ENCODE peak calls at places on chromosomes 6 and 20, in four cellular contexts. One of them, this sample, is unnamed.

GRCh38 chr20:37781626-37782025 is 87.8 kb downstream of the CTNNBL1 start:
- DNase-seq in neural progenitor cell: no peak
- DNase-seq in lower lobe of right lung: no peak
- DNase-seq in cardiac muscle cell: no peak
- DNase-seq in this sample: no peak

GRCh38 chr6:7569082-7569481 is 20.9 kb upstream of the SNRNP48 start:
- DNase-seq in neural progenitor cell: no peak
- DNase-seq in lower lobe of right lung: no peak
- DNase-seq in cardiac muscle cell: no peak
- DNase-seq in this sample: no peak

GRCh38 chr6:27687154-27688013 is 214.5 kb upstream of the ZNF184 start:
- DNase-seq in neural progenitor cell: peak; percentile 96
- DNase-seq in lower lobe of right lung: peak; percentile 79
- DNase-seq in cardiac muscle cell: peak; percentile 72
- DNase-seq in this sample: peak; percentile 77

GRCh38 chr6:5898563-5898962 is 108.2 kb downstream of the NRN1 start:
- DNase-seq in neural progenitor cell: no peak
- DNase-seq in lower lobe of right lung: no peak
- DNase-seq in cardiac muscle cell: no peak
- DNase-seq in this sample: no peak

GRCh38 chr6:158086706-158087518 is 81.2 kb downstream of the SERAC1 start:
- DNase-seq in neural progenitor cell: no peak
- DNase-seq in lower lobe of right lung: peak; percentile 63
- DNase-seq in cardiac muscle cell: no peak
- DNase-seq in this sample: peak; percentile 85

GRCh38 chr6:77650098-77650663 is 2.7 kb upstream of the MEI4 start:
- DNase-seq in neural progenitor cell: peak; percentile 93
- DNase-seq in lower lobe of right lung: peak; percentile 47
- DNase-seq in cardiac muscle cell: peak; percentile 18
- DNase-seq in this sample: peak; percentile 49

GRCh38 chr20:43568706-43569105 is 9.9 kb downstream of the SGK2 start:
- DNase-seq in neural progenitor cell: peak; percentile 12
- DNase-seq in lower lobe of right lung: no peak
- DNase-seq in cardiac muscle cell: no peak
- DNase-seq in this sample: no peak

GRCh38 chr6:142803027-142803426 is 141.9 kb downstream of the HIVEP2 start:
- DNase-seq in neural progenitor cell: no peak
- DNase-seq in lower lobe of right lung: no peak
- DNase-seq in cardiac muscle cell: peak; percentile 25
- DNase-seq in this sample: no peak

GRCh38 chr20:63457737-63458136 is 14.7 kb downstream of the KCNQ2 start:
- DNase-seq in neural progenitor cell: no peak
- DNase-seq in lower lobe of right lung: no peak
- DNase-seq in cardiac muscle cell: peak; percentile 7
- DNase-seq in this sample: no peak

GRCh38 chr6:41255638-41256246 is 27.6 kb downstream of the TREML4 start:
- DNase-seq in neural progenitor cell: no peak
- DNase-seq in lower lobe of right lung: no peak
- DNase-seq in cardiac muscle cell: no peak
- DNase-seq in this sample: no peak

GRCh38 chr6:154614641-154615040 is 104.2 kb upstream of the CNKSR3 start:
- DNase-seq in neural progenitor cell: no peak
- DNase-seq in lower lobe of right lung: no peak
- DNase-seq in cardiac muscle cell: no peak
- DNase-seq in this sample: no peak

GRCh38 chr6:136547336-136547735 is 2.9 kb downstream of the MAP7 start:
- DNase-seq in neural progenitor cell: peak; percentile 43
- DNase-seq in lower lobe of right lung: no peak
- DNase-seq in cardiac muscle cell: peak; percentile 60
- DNase-seq in this sample: no peak

GRCh38 chr6:28078836-28079235 is 1.5 kb upstream of the ZNF165 start:
- DNase-seq in neural progenitor cell: no peak
- DNase-seq in lower lobe of right lung: no peak
- DNase-seq in cardiac muscle cell: no peak
- DNase-seq in this sample: no peak

GRCh38 chr6:147693185-147693584 is 184.7 kb downstream of the SAMD5 start:
- DNase-seq in neural progenitor cell: no peak
- DNase-seq in lower lobe of right lung: no peak
- DNase-seq in cardiac muscle cell: no peak
- DNase-seq in this sample: no peak

GRCh38 chr20:57803718-57804005 is 93.8 kb upstream of the PMEPA1 start:
- DNase-seq in neural progenitor cell: no peak
- DNase-seq in lower lobe of right lung: no peak
- DNase-seq in cardiac muscle cell: no peak
- DNase-seq in this sample: no peak

GRCh38 chr6:9250852-9251251 is 815.5 kb upstream of the SLC35B3 start:
- DNase-seq in neural progenitor cell: peak; percentile 85
- DNase-seq in lower lobe of right lung: no peak
- DNase-seq in cardiac muscle cell: peak; percentile 63
- DNase-seq in this sample: no peak

GRCh38 chr6:22149081-22149480 is 147.8 kb downstream of the PRL start:
- DNase-seq in neural progenitor cell: no peak
- DNase-seq in lower lobe of right lung: no peak
- DNase-seq in cardiac muscle cell: no peak
- DNase-seq in this sample: no peak

GRCh38 chr20:32050851-32051556 is 1.0 kb upstream of the HCK start:
- DNase-seq in neural progenitor cell: peak; percentile 30
- DNase-seq in lower lobe of right lung: peak; percentile 79
- DNase-seq in cardiac muscle cell: no peak
- DNase-seq in this sample: peak; percentile 80

GRCh38 chr6:135180458-135181332 is at the start of gene MYB:
- DNase-seq in neural progenitor cell: peak; percentile 88
- DNase-seq in lower lobe of right lung: peak; percentile 63
- DNase-seq in cardiac muscle cell: peak; percentile 58
- DNase-seq in this sample: peak; percentile 80

GRCh38 chr20:41169184-41169690 is 31.9 kb downstream of the PLCG1 start:
- DNase-seq in neural progenitor cell: no peak
- DNase-seq in lower lobe of right lung: no peak
- DNase-seq in cardiac muscle cell: no peak
- DNase-seq in this sample: no peak

GRCh38 chr6:35489995-35490791 is 6.7 kb downstream of the TEAD3 start:
- DNase-seq in neural progenitor cell: peak; percentile 91
- DNase-seq in lower lobe of right lung: peak; percentile 70
- DNase-seq in cardiac muscle cell: peak; percentile 71
- DNase-seq in this sample: peak; percentile 91

GRCh38 chr6:36984581-36985383 is 1.2 kb downstream of the MTCH1 start:
- DNase-seq in neural progenitor cell: peak; percentile 84
- DNase-seq in lower lobe of right lung: no peak
- DNase-seq in cardiac muscle cell: peak; percentile 78
- DNase-seq in this sample: peak; percentile 79
- H3K4me1 ChIP-seq in neural progenitor cell: peaks cover 23% of the 10 kb centered on the region
- H3K4me1 ChIP-seq in lower lobe of right lung: peaks cover 55% of the 10 kb centered on the region
- H3K4me1 ChIP-seq in cardiac muscle cell: peaks cover 35% of the 10 kb centered on the region
- H3K4me1 ChIP-seq in this sample: peaks cover 5% of the 10 kb centered on the region

GRCh38 chr6:119384444-119384843 is 34.9 kb upstream of the MAN1A1 start:
- DNase-seq in neural progenitor cell: no peak
- DNase-seq in lower lobe of right lung: no peak
- DNase-seq in cardiac muscle cell: peak; percentile 60
- DNase-seq in this sample: no peak
- H3K9me3 ChIP-seq in neural progenitor cell: no peaks in the 10 kb centered on the region
- H3K9me3 ChIP-seq in lower lobe of right lung: no peaks in the 10 kb centered on the region
- H3K9me3 ChIP-seq in cardiac muscle cell: no peaks in the 10 kb centered on the region
- H3K9me3 ChIP-seq in this sample: no peaks in the 10 kb centered on the region

GRCh38 chr20:49980140-49981008 is 2.4 kb upstream of the SNAI1 start:
- DNase-seq in neural progenitor cell: peak; percentile 29
- DNase-seq in lower lobe of right lung: no peak
- DNase-seq in cardiac muscle cell: no peak
- DNase-seq in this sample: no peak

GRCh38 chr20:49982072-49982345 is 771 bp upstream of the SNAI1 start:
- DNase-seq in neural progenitor cell: no peak
- DNase-seq in lower lobe of right lung: no peak
- DNase-seq in cardiac muscle cell: no peak
- DNase-seq in this sample: no peak

GRCh38 chr20:49982346-49983122 is at the start of gene SNAI1:
- DNase-seq in neural progenitor cell: peak; percentile 96
- DNase-seq in lower lobe of right lung: peak; percentile 83
- DNase-seq in cardiac muscle cell: peak; percentile 89
- DNase-seq in this sample: peak; percentile 92

GRCh38 chr20:49983123-49983847 is 505 bp downstream of the SNAI1 start:
- DNase-seq in neural progenitor cell: peak; percentile 53
- DNase-seq in lower lobe of right lung: no peak
- DNase-seq in cardiac muscle cell: no peak
- DNase-seq in this sample: peak; percentile 52

DNA sequence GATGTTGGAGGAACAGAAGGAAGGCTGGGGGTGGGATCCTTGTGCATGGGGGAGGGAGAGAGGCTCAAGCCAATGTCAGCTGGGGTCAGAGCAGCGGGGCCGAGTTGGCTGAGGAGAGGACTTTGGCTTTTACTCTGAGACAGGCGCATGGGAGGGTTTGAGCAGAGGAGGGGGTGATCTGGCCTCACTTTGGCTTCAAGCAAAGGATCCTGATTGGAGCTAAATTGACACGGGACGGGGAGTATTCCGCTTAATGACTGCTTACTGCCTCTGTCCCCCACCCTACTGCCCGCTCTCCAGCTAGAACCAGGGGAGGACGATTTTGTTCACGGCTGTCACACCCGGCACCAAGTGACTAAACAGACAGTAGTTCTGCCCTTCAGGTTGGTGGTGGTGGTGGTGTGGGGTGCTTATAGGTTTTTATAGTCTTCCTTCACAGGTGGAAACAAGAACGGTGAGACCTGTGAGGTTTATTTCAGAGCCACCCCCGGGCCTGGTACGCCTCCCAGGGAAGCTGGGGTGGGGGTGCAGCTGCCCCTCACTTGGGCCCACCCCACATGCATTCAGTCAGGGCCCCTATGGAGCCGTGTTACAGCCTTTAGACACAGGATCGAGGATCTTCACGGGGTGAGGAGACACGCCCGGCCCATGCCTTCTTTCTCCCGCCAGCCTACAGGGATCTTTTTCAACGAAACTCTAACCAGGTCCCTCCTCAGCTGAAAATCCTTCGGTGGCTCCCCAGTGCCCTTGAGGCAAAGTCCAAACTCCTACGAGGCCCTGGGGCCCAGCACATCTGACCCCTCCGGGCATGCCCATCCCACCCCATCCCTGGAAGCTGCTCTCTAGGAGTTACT is 1.3 kb upstream of the SNAI1 start:
- DNase-seq in neural progenitor cell: peak; percentile 15
- DNase-seq in lower lobe of right lung: no peak
- DNase-seq in cardiac muscle cell: no peak
- DNase-seq in this sample: no peak
- H3K4me3 ChIP-seq in neural progenitor cell: no peak overlapping the region
- H3K4me3 ChIP-seq in lower lobe of right lung: no peak overlapping the region
- H3K4me3 ChIP-seq in cardiac muscle cell: no peak overlapping the region
- H3K4me3 ChIP-seq in this sample: no peak overlapping the region

GRCh38 chr6:150271501-150272263 is 97.1 kb upstream of the IYD start:
- DNase-seq in neural progenitor cell: no peak
- DNase-seq in lower lobe of right lung: no peak
- DNase-seq in cardiac muscle cell: no peak
- DNase-seq in this sample: no peak

GRCh38 chr6:150269857-150270223 is 99.0 kb upstream of the IYD start:
- DNase-seq in neural progenitor cell: no peak
- DNase-seq in lower lobe of right lung: no peak
- DNase-seq in cardiac muscle cell: no peak
- DNase-seq in this sample: no peak

GRCh38 chr6:150269130-150269856 is 99.5 kb upstream of the IYD start:
- DNase-seq in neural progenitor cell: no peak
- DNase-seq in lower lobe of right lung: no peak
- DNase-seq in cardiac muscle cell: no peak
- DNase-seq in this sample: no peak

GRCh38 chr6:150271172-150271500 is 97.7 kb upstream of the IYD start:
- DNase-seq in neural progenitor cell: no peak
- DNase-seq in lower lobe of right lung: no peak
- DNase-seq in cardiac muscle cell: no peak
- DNase-seq in this sample: no peak

DNA sequence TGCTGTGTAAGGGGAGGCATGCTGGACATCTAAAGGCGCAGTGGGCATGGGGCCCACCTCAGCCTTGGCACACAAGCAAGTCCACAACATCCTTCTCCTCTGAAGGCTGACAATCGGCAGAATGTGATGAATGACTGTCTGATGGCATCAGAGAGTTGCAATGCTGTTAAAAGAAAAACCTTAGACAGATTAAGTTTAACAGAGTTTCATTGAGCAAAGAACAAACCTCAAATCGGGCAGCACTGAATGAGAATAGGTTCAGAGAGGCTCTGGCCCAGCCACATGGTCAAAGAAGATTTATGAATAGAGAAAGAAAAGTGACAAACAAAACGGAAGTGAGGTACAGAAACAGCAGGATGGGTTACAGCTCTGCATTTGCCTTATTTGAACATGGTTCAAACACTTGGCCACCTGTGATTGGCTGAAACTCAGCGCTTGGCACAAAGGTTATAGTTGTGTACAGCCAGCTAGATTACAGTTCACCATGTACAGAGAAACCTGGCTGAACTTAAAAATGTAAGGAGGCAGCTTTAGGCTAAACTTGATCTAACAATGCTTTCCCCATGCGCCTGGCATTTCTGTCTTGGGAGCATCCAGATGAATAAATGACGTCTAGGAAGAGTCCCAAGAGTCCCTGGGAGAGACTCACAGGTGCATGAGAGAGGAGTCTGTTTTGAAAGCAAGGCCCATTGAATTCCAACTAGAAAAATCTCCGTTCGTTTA is 98.3 kb upstream of the IYD start:
- DNase-seq in neural progenitor cell: no peak
- DNase-seq in lower lobe of right lung: no peak
- DNase-seq in cardiac muscle cell: no peak
- DNase-seq in this sample: no peak
- H3K4me1 ChIP-seq in neural progenitor cell: peaks cover 13% of the 10 kb centered on the region
- H3K4me1 ChIP-seq in lower lobe of right lung: no peaks in the 10 kb centered on the region
- H3K4me1 ChIP-seq in cardiac muscle cell: peaks cover 3% of the 10 kb centered on the region
- H3K4me1 ChIP-seq in this sample: no peaks in the 10 kb centered on the region

GRCh38 chr6:363909-364308 is 27.6 kb upstream of the IRF4 start:
- DNase-seq in neural progenitor cell: no peak
- DNase-seq in lower lobe of right lung: no peak
- DNase-seq in cardiac muscle cell: no peak
- DNase-seq in this sample: peak; percentile 46
- H3K9me3 ChIP-seq in neural progenitor cell: peaks cover 23% of the 10 kb centered on the region
- H3K9me3 ChIP-seq in lower lobe of right lung: peaks cover 10% of the 10 kb centered on the region
- H3K9me3 ChIP-seq in cardiac muscle cell: peaks cover 3% of the 10 kb centered on the region
- H3K9me3 ChIP-seq in this sample: peaks cover 8% of the 10 kb centered on the region

GRCh38 chr20:35619196-35620095 is 3.8 kb downstream of the SPAG4 start:
- DNase-seq in neural progenitor cell: peak; percentile 96
- DNase-seq in lower lobe of right lung: peak; percentile 83
- DNase-seq in cardiac muscle cell: peak; percentile 86
- DNase-seq in this sample: peak; percentile 92

GRCh38 chr20:35617397-35618031 is 1.9 kb downstream of the SPAG4 start:
- DNase-seq in neural progenitor cell: peak; percentile 79
- DNase-seq in lower lobe of right lung: peak; percentile 58
- DNase-seq in cardiac muscle cell: peak; percentile 59
- DNase-seq in this sample: peak; percentile 85

GRCh38 chr20:35616465-35617396 is 1.1 kb downstream of the SPAG4 start:
- DNase-seq in neural progenitor cell: peak; percentile 100
- DNase-seq in lower lobe of right lung: peak; percentile 93
- DNase-seq in cardiac muscle cell: peak; percentile 94
- DNase-seq in this sample: peak; percentile 99

GRCh38 chr20:35618372-35619131 is 2.9 kb downstream of the SPAG4 start:
- DNase-seq in neural progenitor cell: peak; percentile 57
- DNase-seq in lower lobe of right lung: peak; percentile 55
- DNase-seq in cardiac muscle cell: peak; percentile 32
- DNase-seq in this sample: peak; percentile 79

DNA sequence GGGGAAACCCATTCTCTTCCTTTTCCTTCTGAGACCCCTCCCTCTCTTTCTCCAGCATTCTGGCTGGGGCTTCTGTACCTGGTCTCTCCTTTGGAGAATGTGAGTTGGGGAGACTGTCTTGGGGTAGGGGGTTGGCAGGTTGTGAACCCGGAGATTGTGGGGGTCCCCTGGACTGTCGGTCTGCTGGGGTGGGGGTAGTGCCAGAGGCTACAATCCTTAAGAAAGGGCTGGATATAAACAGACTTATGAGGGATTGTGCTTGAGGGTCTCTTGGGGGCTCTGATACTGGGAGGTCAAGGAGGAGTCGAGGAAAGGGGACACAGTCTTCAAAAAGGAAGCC is 2.4 kb downstream of the SPAG4 start:
- DNase-seq in neural progenitor cell: no peak
- DNase-seq in lower lobe of right lung: no peak
- DNase-seq in cardiac muscle cell: no peak
- DNase-seq in this sample: no peak
- H3K4me3 ChIP-seq in neural progenitor cell: peak overlapping the region; percentile 46
- H3K4me3 ChIP-seq in lower lobe of right lung: peak overlapping the region; percentile 66
- H3K4me3 ChIP-seq in cardiac muscle cell: peak overlapping the region; percentile 46
- H3K4me3 ChIP-seq in this sample: no peak overlapping the region

This sample was measured in aorta.